ENCODE peak calls at places on chromosome 21, in six cellular contexts. D is esophagus muscularis mucosa, U is transverse colon, Y is vagina, C is sigmoid colon, B is stomach. M is an unnamed sample.

GRCh38 chr21:43703068-43703880 is 15.7 kb upstream of the PDXK start:
- DNase-seq in D (no peak), U (peak), Y (no peak), C (no peak), B (peak), M (no peak)

GRCh38 chr21:43345746-43346409 is 81.1 kb downstream of the SIK1 start:
- DNase-seq in D (no peak), U (no peak), Y (no peak), C (no peak), B (no peak), M (no peak)

GRCh38 chr21:42666023-42666747 is 12.8 kb downstream of the PDE9A start:
- DNase-seq in D (no peak), U (peak), Y (no peak), C (peak), B (no peak), M (no peak)

GRCh38 chr21:29377266-29377665 is 78.5 kb downstream of the BACH1 start:
- DNase-seq in D (no peak), U (no peak), Y (no peak), C (no peak), B (no peak), M (no peak)

GRCh38 chr21:43892984-43893535 is 28.0 kb downstream of the AGPAT3 start:
- DNase-seq in D (no peak), U (no peak), Y (no peak), C (no peak), B (no peak), M (no peak)

GRCh38 chr21:38661296-38662223 is 144.2 kb upstream of the ETS2 start:
- DNase-seq in D (no peak), U (peak), Y (no peak), C (no peak), B (no peak), M (peak)

GRCh38 chr21:33644383-33645074 is 2.2 kb downstream of the ITSN1 start:
- DNase-seq in D (no peak), U (no peak), Y (no peak), C (peak), B (no peak), M (no peak)

GRCh38 chr21:21232320-21232719 is 234.1 kb downstream of the NCAM2 start:
- DNase-seq in D (no peak), U (peak), Y (no peak), C (no peak), B (no peak), M (no peak)

GRCh38 chr21:43333301-43334062 is 93.4 kb downstream of the SIK1 start:
- DNase-seq in D (no peak), U (no peak), Y (no peak), C (no peak), B (peak), M (peak)

GRCh38 chr21:31347435-31348032 is 3.5 kb upstream of the TIAM1 start:
- DNase-seq in D (no peak), U (no peak), Y (no peak), C (no peak), B (no peak), M (no peak)

GRCh38 chr21:33587792-33588484 is 546 bp downstream of the DONSON start:
- DNase-seq in D (no peak), U (peak), Y (no peak), C (peak), B (peak), M (peak)

GRCh38 chr21:37036177-37036576 is 29.7 kb downstream of the RIPPLY3 start:
- DNase-seq in D (no peak), U (no peak), Y (no peak), C (no peak), B (no peak), M (no peak)

GRCh38 chr21:23876925-23877558 is 1730.2 kb downstream of the MRPL39 start:
- DNase-seq in D (no peak), U (no peak), Y (no peak), C (no peak), B (no peak), M (no peak)

GRCh38 chr21:17527240-17527639 is 14.4 kb downstream of the CXADR start:
- DNase-seq in D (no peak), U (no peak), Y (no peak), C (no peak), B (no peak), M (peak)

GRCh38 chr21:15134711-15135110 is 69.9 kb upstream of the NRIP1 start:
- DNase-seq in D (no peak), U (peak), Y (no peak), C (no peak), B (peak), M (no peak)

GRCh38 chr21:29719561-29719960 is 220.2 kb downstream of the GRIK1 start:
- DNase-seq in D (no peak), U (no peak), Y (no peak), C (no peak), B (no peak), M (no peak)

GRCh38 chr21:38979271-38980196 is 173.8 kb downstream of the ETS2 start:
- DNase-seq in D (no peak), U (no peak), Y (no peak), C (no peak), B (no peak), M (no peak)

GRCh38 chr21:26070822-26071425 is 99.6 kb downstream of the APP start:
- DNase-seq in D (no peak), U (peak), Y (no peak), C (peak), B (no peak), M (no peak)

GRCh38 chr21:34762761-34763160 is 94.0 kb downstream of the CLIC6 start:
- DNase-seq in D (no peak), U (no peak), Y (no peak), C (no peak), B (no peak), M (no peak)
- TF ChIP-seq CTCF in D (no peak), U (no peak), Y (no peak), C (no peak), B (no peak), M (no peak)

GRCh38 chr21:44939532-44940115 is at the start of gene SLX9:
- DNase-seq in D (no peak), U (peak), Y (no peak), C (peak), B (peak), M (peak)
- TF ChIP-seq POLR2AphosphoS5 in D (peak), U (peak), Y (no peak), C (peak), B (peak), M (peak)

DNA sequence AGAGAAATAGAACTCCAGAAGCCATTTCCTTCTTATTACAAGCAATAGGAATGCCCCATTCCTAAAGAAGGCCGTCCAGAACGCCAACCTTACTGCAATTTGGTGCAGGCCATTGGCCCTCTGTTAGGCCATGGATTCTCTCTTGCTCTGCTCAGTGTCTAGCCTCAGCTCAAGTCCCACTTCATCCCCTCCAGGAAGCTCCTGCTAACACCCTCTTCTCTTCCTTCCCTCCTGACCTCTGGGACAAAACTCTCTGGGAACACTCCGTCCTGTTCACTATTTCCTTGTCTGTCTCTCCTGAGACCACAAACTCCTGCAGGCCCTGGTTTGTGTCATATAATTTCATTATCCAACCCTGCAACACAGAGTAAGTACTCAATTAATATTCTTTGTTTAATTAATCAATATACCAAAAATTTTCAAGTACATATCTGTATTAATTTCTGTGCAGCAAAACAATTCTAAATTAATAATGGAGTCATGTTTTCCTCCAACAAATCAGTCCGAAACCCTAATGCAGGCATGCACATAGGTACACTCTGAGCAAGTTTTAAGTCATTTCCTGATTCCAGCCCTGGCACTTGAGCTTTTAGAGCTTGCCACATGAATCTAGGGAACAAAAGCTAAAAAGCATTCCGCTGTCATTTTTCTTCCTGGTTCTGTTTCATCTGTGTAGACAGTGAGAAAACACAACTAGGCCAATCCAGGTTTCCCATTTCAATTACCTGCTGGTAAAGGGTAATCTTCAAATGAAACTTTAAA is 245.3 kb downstream of the SETD4 start:
- DNase-seq in D (no peak), U (no peak), Y (no peak), C (no peak), B (no peak), M (no peak)
- TF ChIP-seq POLR2A in D (no peak), U (no peak), Y (no peak), C (no peak), B (no peak), M (no peak)

GRCh38 chr21:41187537-41188025 is 19.6 kb downstream of the BACE2 start:
- DNase-seq in D (no peak), U (no peak), Y (no peak), C (no peak), B (no peak), M (no peak)

GRCh38 chr21:41188476-41189146 is 20.7 kb downstream of the BACE2 start:
- DNase-seq in D (no peak), U (no peak), Y (no peak), C (no peak), B (no peak), M (no peak)

GRCh38 chr21:41189147-41189538 is 21.2 kb downstream of the BACE2 start:
- DNase-seq in D (no peak), U (no peak), Y (no peak), C (no peak), B (no peak), M (no peak)

GRCh38 chr21:41185802-41186201 is 17.8 kb downstream of the BACE2 start:
- DNase-seq in D (no peak), U (no peak), Y (no peak), C (no peak), B (no peak), M (no peak)

DNA sequence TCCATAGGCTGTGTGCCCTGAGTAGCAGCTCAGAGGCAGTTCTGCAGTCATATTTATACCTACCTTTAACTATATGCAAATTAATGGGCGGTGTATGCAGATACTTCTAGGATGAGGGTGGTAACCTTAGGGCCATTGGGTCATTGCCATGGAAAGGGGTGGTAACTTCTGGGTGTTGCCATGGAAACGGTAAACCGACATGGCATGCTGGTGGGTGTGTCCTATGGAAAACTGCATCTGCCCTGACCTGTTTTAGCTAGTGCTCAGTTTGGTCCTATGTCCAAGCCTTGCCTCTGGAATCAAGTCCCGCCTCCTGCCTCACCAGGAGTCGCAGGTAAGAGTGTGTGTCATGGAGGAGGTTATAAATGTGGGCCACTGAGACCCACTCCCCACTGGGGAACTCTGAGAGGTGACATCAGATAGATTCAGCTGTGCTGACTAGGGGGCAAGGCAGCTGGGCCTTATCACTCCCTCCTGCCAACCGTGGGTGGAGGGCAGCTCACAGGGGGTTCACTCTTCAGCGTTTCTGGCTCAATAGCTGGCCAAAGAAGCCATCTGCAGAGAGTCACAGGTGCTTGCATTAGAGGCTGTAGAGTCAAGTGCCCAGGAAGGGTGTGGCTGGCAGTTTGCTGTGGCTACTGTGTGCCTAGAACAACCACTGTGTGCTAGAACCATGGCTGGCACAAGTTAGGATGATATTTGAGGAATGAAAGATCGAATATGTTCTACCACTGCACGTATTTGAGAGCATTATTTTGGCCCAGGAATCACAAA is 19.0 kb downstream of the BACE2 start:
- DNase-seq in D (no peak), U (no peak), Y (no peak), C (no peak), B (no peak), M (no peak)
- TF ChIP-seq CTCF in D (no peak), U (no peak), Y (no peak), C (no peak), B (no peak), M (no peak)